ENCODE peak calls at places on chromosomes 5 and 9, in six cellular contexts. One of them, this sample, is unnamed.

GRCh38 chr5:74433255-74434123 is 207.0 kb downstream of the ENC1 start:
- DNase-seq in H9: peak
- DNase-seq in PC-3: peak
- DNase-seq in IMR-90: peak
- DNase-seq in neural progenitor cell: peak
- DNase-seq in colonic mucosa: no peak
- DNase-seq in this sample: no peak

GRCh38 chr5:34677428-34677827 is 21.3 kb downstream of the RAI14 start:
- DNase-seq in H9: no peak
- DNase-seq in PC-3: no peak
- DNase-seq in IMR-90: no peak
- DNase-seq in neural progenitor cell: no peak
- DNase-seq in colonic mucosa: no peak
- DNase-seq in this sample: no peak

GRCh38 chr9:118059520-118060278 is 355.5 kb downstream of the TLR4 start:
- DNase-seq in H9: no peak
- DNase-seq in PC-3: peak
- DNase-seq in IMR-90: no peak
- DNase-seq in neural progenitor cell: peak
- DNase-seq in colonic mucosa: no peak
- DNase-seq in this sample: peak

GRCh38 chr5:139961435-139962157 is 81.5 kb downstream of the NRG2 start:
- DNase-seq in H9: peak
- DNase-seq in PC-3: no peak
- DNase-seq in IMR-90: no peak
- DNase-seq in neural progenitor cell: no peak
- DNase-seq in colonic mucosa: no peak
- DNase-seq in this sample: no peak

GRCh38 chr5:157744055-157745011 is 821 bp downstream of the LSM11 start:
- DNase-seq in H9: no peak
- DNase-seq in PC-3: peak
- DNase-seq in IMR-90: no peak
- DNase-seq in neural progenitor cell: no peak
- DNase-seq in colonic mucosa: no peak
- DNase-seq in this sample: no peak

GRCh38 chr9:82170079-82170662 is 181.6 kb downstream of the SPATA31D1 start:
- DNase-seq in H9: no peak
- DNase-seq in PC-3: no peak
- DNase-seq in IMR-90: no peak
- DNase-seq in neural progenitor cell: peak
- DNase-seq in colonic mucosa: no peak
- DNase-seq in this sample: peak

GRCh38 chr5:66246621-66247020 is 102.5 kb downstream of the SREK1 start:
- DNase-seq in H9: no peak
- DNase-seq in PC-3: peak
- DNase-seq in IMR-90: peak
- DNase-seq in neural progenitor cell: no peak
- DNase-seq in colonic mucosa: no peak
- DNase-seq in this sample: no peak

GRCh38 chr5:151148583-151148982 is 9.0 kb downstream of the ANXA6 start:
- DNase-seq in H9: no peak
- DNase-seq in PC-3: no peak
- DNase-seq in IMR-90: no peak
- DNase-seq in neural progenitor cell: no peak
- DNase-seq in colonic mucosa: no peak
- DNase-seq in this sample: no peak

GRCh38 chr5:75363726-75364495 is 26.9 kb downstream of the HMGCR start:
- DNase-seq in H9: peak
- DNase-seq in PC-3: no peak
- DNase-seq in IMR-90: no peak
- DNase-seq in neural progenitor cell: no peak
- DNase-seq in colonic mucosa: peak
- DNase-seq in this sample: no peak

GRCh38 chr9:33719581-33720374 is 75.6 kb upstream of the PRSS3 start:
- DNase-seq in H9: peak
- DNase-seq in PC-3: peak
- DNase-seq in IMR-90: no peak
- DNase-seq in neural progenitor cell: peak
- DNase-seq in colonic mucosa: no peak
- DNase-seq in this sample: peak

GRCh38 chr5:55485073-55485472 is 49.7 kb downstream of the PLPP1 start:
- DNase-seq in H9: peak
- DNase-seq in PC-3: no peak
- DNase-seq in IMR-90: no peak
- DNase-seq in neural progenitor cell: no peak
- DNase-seq in colonic mucosa: no peak
- DNase-seq in this sample: no peak

GRCh38 chr9:130327070-130327780 is 61.7 kb downstream of the HMCN2 start:
- DNase-seq in H9: peak
- DNase-seq in PC-3: no peak
- DNase-seq in IMR-90: no peak
- DNase-seq in neural progenitor cell: peak
- DNase-seq in colonic mucosa: no peak
- DNase-seq in this sample: no peak

GRCh38 chr5:32508806-32509805 is 64.6 kb upstream of the ZFR start:
- DNase-seq in H9: no peak
- DNase-seq in PC-3: peak
- DNase-seq in IMR-90: no peak
- DNase-seq in neural progenitor cell: no peak
- DNase-seq in colonic mucosa: no peak
- DNase-seq in this sample: no peak

GRCh38 chr5:138035605-138036537 is 3.0 kb upstream of the FAM13B start:
- DNase-seq in H9: peak
- DNase-seq in PC-3: peak
- DNase-seq in IMR-90: peak
- DNase-seq in neural progenitor cell: peak
- DNase-seq in colonic mucosa: peak
- DNase-seq in this sample: peak

GRCh38 chr9:107650321-107650720 is 160.8 kb upstream of the KLF4 start:
- DNase-seq in H9: no peak
- DNase-seq in PC-3: no peak
- DNase-seq in IMR-90: peak
- DNase-seq in neural progenitor cell: no peak
- DNase-seq in colonic mucosa: no peak
- DNase-seq in this sample: no peak

GRCh38 chr5:171207256-171207866 is 101.7 kb upstream of the TLX3 start:
- DNase-seq in H9: no peak
- DNase-seq in PC-3: peak
- DNase-seq in IMR-90: peak
- DNase-seq in neural progenitor cell: peak
- DNase-seq in colonic mucosa: no peak
- DNase-seq in this sample: peak

GRCh38 chr5:147037517-147038205 is 159.1 kb upstream of the PPP2R2B start:
- DNase-seq in H9: no peak
- DNase-seq in PC-3: peak
- DNase-seq in IMR-90: peak
- DNase-seq in neural progenitor cell: no peak
- DNase-seq in colonic mucosa: no peak
- DNase-seq in this sample: no peak

GRCh38 chr9:121604242-121604641 is 47.2 kb upstream of the DAB2IP start:
- DNase-seq in H9: peak
- DNase-seq in PC-3: no peak
- DNase-seq in IMR-90: no peak
- DNase-seq in neural progenitor cell: no peak
- DNase-seq in colonic mucosa: no peak
- DNase-seq in this sample: no peak

GRCh38 chr5:155290937-155291336 is 277.4 kb downstream of the KIF4B start:
- DNase-seq in H9: no peak
- DNase-seq in PC-3: no peak
- DNase-seq in IMR-90: no peak
- DNase-seq in neural progenitor cell: no peak
- DNase-seq in colonic mucosa: no peak
- DNase-seq in this sample: no peak

GRCh38 chr5:154937186-154937717 is 759 bp downstream of the GEMIN5 start:
- DNase-seq in H9: no peak
- DNase-seq in PC-3: peak
- DNase-seq in IMR-90: peak
- DNase-seq in neural progenitor cell: peak
- DNase-seq in colonic mucosa: no peak
- DNase-seq in this sample: peak

GRCh38 chr9:7534211-7534935 is 265.2 kb downstream of the DMAC1 start:
- DNase-seq in H9: no peak
- DNase-seq in PC-3: no peak
- DNase-seq in IMR-90: no peak
- DNase-seq in neural progenitor cell: no peak
- DNase-seq in colonic mucosa: no peak
- DNase-seq in this sample: no peak

GRCh38 chr5:173232499-173233346 is 2.3 kb downstream of the NKX2-5 start:
- DNase-seq in H9: peak
- DNase-seq in PC-3: no peak
- DNase-seq in IMR-90: no peak
- DNase-seq in neural progenitor cell: peak
- DNase-seq in colonic mucosa: no peak
- DNase-seq in this sample: no peak

GRCh38 chr5:36073595-36074216 is 7.0 kb upstream of the UGT3A2 start:
- DNase-seq in H9: peak
- DNase-seq in PC-3: peak
- DNase-seq in IMR-90: no peak
- DNase-seq in neural progenitor cell: peak
- DNase-seq in colonic mucosa: no peak
- DNase-seq in this sample: no peak

GRCh38 chr5:151684690-151685361 is 1.9 kb downstream of the SPARC start:
- DNase-seq in H9: peak
- DNase-seq in PC-3: peak
- DNase-seq in IMR-90: peak
- DNase-seq in neural progenitor cell: peak
- DNase-seq in colonic mucosa: peak
- DNase-seq in this sample: peak

GRCh38 chr5:143206194-143207053 is 197.1 kb downstream of the NR3C1 start:
- DNase-seq in H9: no peak
- DNase-seq in PC-3: no peak
- DNase-seq in IMR-90: no peak
- DNase-seq in neural progenitor cell: no peak
- DNase-seq in colonic mucosa: no peak
- DNase-seq in this sample: no peak

GRCh38 chr5:159051431-159052281 is 48.1 kb downstream of the EBF1 start:
- DNase-seq in H9: peak
- DNase-seq in PC-3: peak
- DNase-seq in IMR-90: no peak
- DNase-seq in neural progenitor cell: peak
- DNase-seq in colonic mucosa: peak
- DNase-seq in this sample: no peak

GRCh38 chr5:178058321-178059012 is 54.9 kb upstream of the N4BP3 start:
- DNase-seq in H9: no peak
- DNase-seq in PC-3: peak
- DNase-seq in IMR-90: no peak
- DNase-seq in neural progenitor cell: no peak
- DNase-seq in colonic mucosa: no peak
- DNase-seq in this sample: no peak

DNA sequence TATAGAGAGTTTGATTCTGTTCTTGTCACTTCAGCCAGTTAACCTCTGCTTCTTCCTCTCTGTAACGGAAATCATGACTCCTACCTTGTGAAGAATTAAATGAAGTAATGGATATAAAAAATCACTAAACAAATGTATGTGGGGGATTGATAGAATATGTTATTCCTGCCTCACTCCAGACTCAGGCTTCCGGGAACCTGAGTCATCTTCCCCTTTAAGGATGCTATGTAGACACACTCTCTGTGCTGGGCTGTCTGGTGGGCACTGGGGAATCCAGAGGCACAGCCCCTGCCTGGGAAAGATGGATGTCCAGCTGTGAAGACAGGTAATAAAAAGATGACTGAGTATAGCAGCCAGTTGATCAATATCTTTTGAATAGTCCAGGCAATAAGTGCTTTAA is 77.4 kb downstream of the ZNF618 start:
- DNase-seq in H9: no peak
- DNase-seq in PC-3: no peak
- DNase-seq in IMR-90: peak
- DNase-seq in neural progenitor cell: no peak
- DNase-seq in colonic mucosa: no peak
- DNase-seq in this sample: no peak
- H3K9ac ChIP-seq in H9: no peak
- H3K9ac ChIP-seq in PC-3: no peak
- H3K9ac ChIP-seq in IMR-90: no peak
- H3K9ac ChIP-seq in neural progenitor cell: no peak
- H3K9ac ChIP-seq in colonic mucosa: no peak
- H3K9ac ChIP-seq in this sample: no peak

DNA sequence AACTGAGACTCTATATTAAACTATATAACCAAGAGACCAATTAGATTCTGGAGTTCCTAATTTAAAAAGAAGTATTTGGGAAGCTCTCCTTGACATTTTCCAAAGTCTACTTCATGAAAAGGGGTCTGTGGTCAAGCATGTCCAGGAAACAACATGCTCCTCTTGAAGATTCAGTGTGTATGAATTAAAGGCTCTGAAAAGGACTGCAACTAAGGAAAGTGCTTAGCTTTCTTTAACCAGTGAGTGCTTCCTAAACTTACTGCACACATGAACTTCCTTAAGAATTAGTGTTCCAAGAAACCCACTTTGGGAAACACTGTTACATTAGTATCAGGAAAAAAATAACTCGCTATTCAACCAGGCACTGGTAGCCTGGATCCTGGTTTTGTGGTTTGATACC is 167.6 kb downstream of the MED27 start:
- DNase-seq in H9: no peak
- DNase-seq in PC-3: no peak
- DNase-seq in IMR-90: no peak
- DNase-seq in neural progenitor cell: no peak
- DNase-seq in colonic mucosa: no peak
- DNase-seq in this sample: no peak
- H3K9ac ChIP-seq in H9: no peak
- H3K9ac ChIP-seq in PC-3: no peak
- H3K9ac ChIP-seq in IMR-90: no peak
- H3K9ac ChIP-seq in neural progenitor cell: no peak
- H3K9ac ChIP-seq in colonic mucosa: no peak
- H3K9ac ChIP-seq in this sample: no peak

GRCh38 chr5:40770764-40771163 is 15.0 kb upstream of the TTC33 start:
- DNase-seq in H9: no peak
- DNase-seq in PC-3: no peak
- DNase-seq in IMR-90: no peak
- DNase-seq in neural progenitor cell: no peak
- DNase-seq in colonic mucosa: no peak
- DNase-seq in this sample: no peak
- H3K9ac ChIP-seq in H9: no peak
- H3K9ac ChIP-seq in PC-3: no peak
- H3K9ac ChIP-seq in IMR-90: no peak
- H3K9ac ChIP-seq in neural progenitor cell: no peak
- H3K9ac ChIP-seq in colonic mucosa: no peak
- H3K9ac ChIP-seq in this sample: no peak

DNA sequence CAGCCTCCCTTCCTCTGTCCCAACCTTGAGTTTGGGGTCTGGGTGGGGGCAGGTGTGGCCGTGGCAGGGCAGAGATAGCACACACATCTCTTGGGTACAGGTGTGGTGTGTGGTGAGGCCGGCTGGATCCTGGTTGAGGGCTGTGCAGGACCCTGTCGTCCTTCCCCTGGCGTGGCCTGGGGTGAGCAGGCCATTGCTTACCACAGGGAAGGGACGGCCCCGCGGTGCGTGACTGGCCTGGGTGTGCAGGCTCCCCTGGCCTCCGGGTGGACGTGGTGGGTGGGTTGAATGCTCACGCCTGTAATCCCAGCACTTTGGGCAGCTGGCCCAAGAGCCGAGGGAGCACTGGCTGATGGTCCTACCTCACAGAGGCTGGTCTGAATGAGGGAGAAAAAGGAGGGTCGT is 1.2 kb downstream of the ARRDC1 start:
- DNase-seq in H9: no peak
- DNase-seq in PC-3: no peak
- DNase-seq in IMR-90: no peak
- DNase-seq in neural progenitor cell: no peak
- DNase-seq in colonic mucosa: peak
- DNase-seq in this sample: no peak
- H3K9ac ChIP-seq in H9: no peak
- H3K9ac ChIP-seq in PC-3: peak
- H3K9ac ChIP-seq in IMR-90: no peak
- H3K9ac ChIP-seq in neural progenitor cell: no peak
- H3K9ac ChIP-seq in colonic mucosa: peak
- H3K9ac ChIP-seq in this sample: peak